ENCODE peak calls at places on chromosome 17, in four cellular contexts. One of them, this sample, is unnamed.

GRCh38 chr17:83055911-83056582 is 23.4 kb upstream of the METRNL start:
- DNase-seq in SK-N-SH: no peak
- DNase-seq in H1: peak
- DNase-seq in HCT116: no peak
- DNase-seq in this sample: no peak

GRCh38 chr17:40563371-40564052 is 1.8 kb downstream of the CCR7 start:
- DNase-seq in H1: no peak
- DNase-seq in SK-N-SH: no peak
- DNase-seq in HCT116: no peak
- DNase-seq in this sample: no peak

GRCh38 chr17:1108810-1109605 is 70.8 kb downstream of the ABR start:
- DNase-seq in HCT116: no peak
- DNase-seq in H1: peak
- DNase-seq in SK-N-SH: peak
- DNase-seq in this sample: peak

GRCh38 chr17:80424261-80424660 is 9.3 kb downstream of the ENDOV start:
- DNase-seq in SK-N-SH: peak
- DNase-seq in HCT116: no peak
- DNase-seq in H1: no peak
- DNase-seq in this sample: no peak

GRCh38 chr17:58005728-58006562 is 1.1 kb downstream of the SRSF1 start:
- DNase-seq in HCT116: no peak
- DNase-seq in H1: no peak
- DNase-seq in SK-N-SH: no peak
- DNase-seq in this sample: no peak

GRCh38 chr17:39139137-39139516 is 12.3 kb downstream of the PLXDC1 start:
- DNase-seq in SK-N-SH: no peak
- DNase-seq in HCT116: no peak
- DNase-seq in H1: no peak
- DNase-seq in this sample: no peak

GRCh38 chr17:42685831-42686230 is 3.5 kb downstream of the CNTNAP1 start:
- DNase-seq in HCT116: no peak
- DNase-seq in H1: no peak
- DNase-seq in SK-N-SH: peak
- DNase-seq in this sample: no peak

GRCh38 chr17:2049333-2050245 is 5.3 kb upstream of the HIC1 start:
- DNase-seq in H1: peak
- DNase-seq in SK-N-SH: peak
- DNase-seq in HCT116: no peak
- DNase-seq in this sample: no peak

GRCh38 chr17:48612854-48613691 is 2.0 kb downstream of the HOXB8 start:
- DNase-seq in H1: no peak
- DNase-seq in HCT116: no peak
- DNase-seq in SK-N-SH: peak
- DNase-seq in this sample: peak

GRCh38 chr17:75815399-75815798 is 28.8 kb downstream of the UNC13D start:
- DNase-seq in H1: no peak
- DNase-seq in SK-N-SH: no peak
- DNase-seq in HCT116: no peak
- DNase-seq in this sample: no peak

GRCh38 chr17:79698086-79698690 is 32.6 kb upstream of the ENPP7 start:
- DNase-seq in H1: no peak
- DNase-seq in HCT116: no peak
- DNase-seq in SK-N-SH: no peak
- DNase-seq in this sample: no peak

GRCh38 chr17:37147301-37147812 is 198.6 kb downstream of the AATF start:
- DNase-seq in SK-N-SH: no peak
- DNase-seq in HCT116: no peak
- DNase-seq in H1: no peak
- DNase-seq in this sample: no peak

GRCh38 chr17:11264183-11264871 is 23.3 kb downstream of the SHISA6 start:
- DNase-seq in H1: no peak
- DNase-seq in SK-N-SH: no peak
- DNase-seq in HCT116: peak
- DNase-seq in this sample: no peak

GRCh38 chr17:40032322-40033320 is 17.4 kb downstream of the CSF3 start:
- DNase-seq in HCT116: no peak
- DNase-seq in H1: no peak
- DNase-seq in SK-N-SH: no peak
- DNase-seq in this sample: no peak

GRCh38 chr17:35089846-35090193 is 26.3 kb upstream of the RFFL start:
- DNase-seq in SK-N-SH: no peak
- DNase-seq in HCT116: no peak
- DNase-seq in H1: no peak
- DNase-seq in this sample: no peak

GRCh38 chr17:47203984-47204721 is 5.0 kb upstream of the MYL4 start:
- DNase-seq in HCT116: no peak
- DNase-seq in SK-N-SH: no peak
- DNase-seq in H1: no peak
- DNase-seq in this sample: no peak

GRCh38 chr17:47207143-47208067 is 1.7 kb upstream of the MYL4 start:
- DNase-seq in SK-N-SH: no peak
- DNase-seq in H1: no peak
- DNase-seq in HCT116: no peak
- DNase-seq in this sample: no peak

GRCh38 chr17:47205419-47205963 is 3.7 kb upstream of the MYL4 start:
- DNase-seq in H1: peak
- DNase-seq in SK-N-SH: no peak
- DNase-seq in HCT116: no peak
- DNase-seq in this sample: peak

GRCh38 chr17:47201168-47201567 is 8.0 kb upstream of the MYL4 start:
- DNase-seq in H1: no peak
- DNase-seq in SK-N-SH: no peak
- DNase-seq in HCT116: no peak
- DNase-seq in this sample: no peak

DNA sequence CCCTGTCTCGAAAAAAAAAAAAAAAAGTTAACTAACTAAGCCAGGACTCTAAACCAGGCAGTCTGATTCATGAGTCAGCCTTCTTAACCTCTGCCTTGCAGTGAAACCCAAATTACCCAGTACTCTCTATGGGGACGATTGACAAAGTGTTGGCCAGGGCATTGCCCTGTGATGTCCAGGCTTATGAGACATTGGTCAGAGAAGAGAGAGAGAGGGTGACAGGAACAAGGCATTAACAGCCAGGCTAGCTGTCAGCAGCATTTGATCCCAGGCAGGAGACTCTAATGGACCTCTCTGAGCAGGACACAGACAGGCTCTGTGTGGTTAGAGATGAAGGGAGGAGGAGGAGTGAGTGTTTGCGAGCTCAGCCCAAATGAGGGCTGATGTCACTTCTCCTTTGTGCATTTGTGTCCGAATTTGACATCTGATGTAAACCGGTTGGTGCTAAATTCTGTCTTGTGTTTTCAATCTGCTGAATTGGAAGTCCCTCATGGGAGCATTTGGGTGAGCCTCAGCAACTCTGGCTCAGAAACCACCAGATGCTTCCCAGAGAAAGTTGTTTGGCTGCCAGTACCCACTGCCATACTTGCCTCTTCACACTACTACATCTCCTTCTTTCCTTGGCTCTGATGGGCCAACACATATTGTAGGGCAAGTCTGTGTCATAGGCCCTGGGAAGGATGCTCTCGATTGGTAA is 4.3 kb upstream of the MYL4 start:
- DNase-seq in HCT116: no peak
- DNase-seq in SK-N-SH: no peak
- DNase-seq in H1: no peak
- DNase-seq in this sample: no peak
- TF ChIP-seq JUND in HCT116: no peak
- TF ChIP-seq JUND in SK-N-SH: no peak
- TF ChIP-seq JUND in H1: no peak
- TF ChIP-seq JUND in this sample: no peak

GRCh38 chr17:7058831-7059447 is 15.0 kb upstream of the SLC16A11 start:
- DNase-seq in SK-N-SH: no peak
- DNase-seq in H1: no peak
- DNase-seq in HCT116: no peak
- DNase-seq in this sample: no peak
- TF ChIP-seq JUND in SK-N-SH: no peak
- TF ChIP-seq JUND in H1: no peak
- TF ChIP-seq JUND in HCT116: no peak
- TF ChIP-seq JUND in this sample: no peak

DNA sequence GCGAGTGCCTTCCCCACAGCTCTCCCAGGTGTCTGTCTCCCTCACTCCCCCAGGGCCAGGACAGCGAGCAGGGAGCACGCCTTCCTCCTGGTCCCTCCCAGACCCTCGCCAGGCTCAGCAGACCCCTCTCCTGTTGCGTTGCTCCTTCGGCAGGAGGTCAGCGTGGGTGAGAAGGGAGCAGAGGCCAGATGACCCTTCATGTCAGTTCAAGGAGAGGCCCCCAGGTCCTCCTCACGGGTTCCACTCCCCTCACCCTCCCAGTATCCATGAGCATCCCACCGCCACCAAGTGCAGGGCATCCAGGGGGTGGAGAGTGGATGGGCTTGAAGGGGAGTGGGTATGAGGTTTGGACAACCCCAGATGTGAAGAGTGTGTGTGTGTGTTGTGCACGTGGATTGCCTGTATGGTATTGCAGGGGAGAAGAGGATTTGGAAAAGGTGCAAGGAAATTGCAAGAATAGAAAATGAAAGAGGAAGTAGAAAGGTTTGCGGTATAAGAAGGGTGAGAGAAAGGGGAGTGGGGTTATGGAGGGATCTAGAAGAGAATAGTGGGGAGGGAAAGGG is 17.7 kb downstream of the SGCA start:
- DNase-seq in SK-N-SH: no peak
- DNase-seq in H1: no peak
- DNase-seq in HCT116: no peak
- DNase-seq in this sample: no peak
- TF ChIP-seq JUND in SK-N-SH: peak
- TF ChIP-seq JUND in H1: no peak
- TF ChIP-seq JUND in HCT116: no peak
- TF ChIP-seq JUND in this sample: no peak

DNA sequence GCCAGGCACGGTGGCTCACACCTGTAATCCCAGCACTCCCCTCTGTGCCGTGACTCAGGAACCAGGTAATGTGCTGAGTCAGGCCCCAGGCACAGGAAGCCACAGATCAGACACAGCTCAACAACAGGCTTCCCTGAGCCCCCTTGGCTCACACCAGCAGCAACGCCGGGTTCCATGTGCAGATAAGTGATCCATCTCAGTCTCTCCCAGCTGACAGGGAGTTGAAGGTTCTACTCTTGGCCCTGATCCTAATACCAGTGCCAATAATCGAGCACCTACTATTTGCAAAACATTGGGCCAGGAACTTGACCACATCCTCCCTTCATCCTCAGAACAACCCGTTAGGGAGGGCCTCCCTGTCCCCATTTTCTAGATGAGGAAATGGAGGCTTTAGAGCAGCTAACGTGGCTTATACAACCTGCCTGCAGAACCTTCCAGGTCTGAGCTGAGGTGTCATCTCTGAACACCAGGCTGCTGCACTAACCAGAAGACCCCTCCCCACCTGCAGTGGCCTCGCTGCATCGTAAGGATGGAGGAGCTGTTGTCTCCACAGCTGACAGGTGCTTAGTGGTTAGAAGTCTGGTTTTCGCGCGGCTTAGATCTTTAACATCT is 64.8 kb upstream of the AMZ2 start:
- DNase-seq in H1: no peak
- DNase-seq in SK-N-SH: no peak
- DNase-seq in HCT116: peak
- DNase-seq in this sample: no peak
- TF ChIP-seq JUND in H1: no peak
- TF ChIP-seq JUND in SK-N-SH: no peak
- TF ChIP-seq JUND in HCT116: peak
- TF ChIP-seq JUND in this sample: no peak

GRCh38 chr17:4840893-4841242 is 7.7 kb downstream of the MINK1 start:
- DNase-seq in HCT116: no peak
- DNase-seq in SK-N-SH: no peak
- DNase-seq in H1: no peak
- DNase-seq in this sample: no peak
- TF ChIP-seq JUND in HCT116: no peak
- TF ChIP-seq JUND in SK-N-SH: no peak
- TF ChIP-seq JUND in H1: no peak
- TF ChIP-seq JUND in this sample: no peak

DNA sequence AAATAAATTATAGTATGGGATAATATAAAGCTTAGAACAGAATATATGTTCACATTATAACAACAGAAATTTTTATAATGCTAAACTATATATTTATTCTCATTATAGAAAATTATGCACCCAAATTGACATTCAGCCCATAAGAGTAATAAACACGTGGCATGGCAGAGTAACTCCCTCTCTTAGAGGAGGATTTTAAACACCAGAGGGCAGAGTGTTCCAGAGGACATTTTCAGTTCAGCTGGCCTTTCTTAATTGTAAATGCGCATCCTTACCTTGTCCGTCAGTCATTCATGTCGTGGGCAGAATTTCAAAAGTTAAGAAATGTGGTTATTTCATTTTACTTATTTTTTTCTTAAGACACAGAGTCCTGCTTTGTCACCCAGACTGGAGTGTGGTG is 147.1 kb downstream of the TANC2 start:
- DNase-seq in SK-N-SH: no peak
- DNase-seq in H1: no peak
- DNase-seq in HCT116: no peak
- DNase-seq in this sample: peak
- TF ChIP-seq JUND in SK-N-SH: no peak
- TF ChIP-seq JUND in H1: no peak
- TF ChIP-seq JUND in HCT116: no peak
- TF ChIP-seq JUND in this sample: no peak

This sample was measured in T47D.